ENCODE peak calls at places on chromosomes 3 and 15, in eight cellular contexts. One of them, this sample, is unnamed.

GRCh38 chr3:143266512-143266911 is 146.9 kb downstream of the CHST2 start:
- DNase-seq in upper lobe of left lung: no peak
- DNase-seq in choroid plexus epithelial cell: peak
- DNase-seq in tibial artery: peak
- DNase-seq in cardiac muscle cell: peak
- DNase-seq in uterus: no peak
- DNase-seq in GM12865: no peak
- DNase-seq in left ventricle myocardium inferior: no peak
- DNase-seq in this sample: no peak

GRCh38 chr3:33645060-33645841 is 72.8 kb downstream of the CLASP2 start:
- DNase-seq in upper lobe of left lung: no peak
- DNase-seq in choroid plexus epithelial cell: peak
- DNase-seq in tibial artery: no peak
- DNase-seq in cardiac muscle cell: peak
- DNase-seq in uterus: no peak
- DNase-seq in GM12865: no peak
- DNase-seq in left ventricle myocardium inferior: no peak
- DNase-seq in this sample: no peak

GRCh38 chr3:47416041-47416440 is 35.2 kb downstream of the PTPN23 start:
- DNase-seq in upper lobe of left lung: no peak
- DNase-seq in choroid plexus epithelial cell: no peak
- DNase-seq in tibial artery: no peak
- DNase-seq in cardiac muscle cell: no peak
- DNase-seq in uterus: no peak
- DNase-seq in GM12865: no peak
- DNase-seq in left ventricle myocardium inferior: no peak
- DNase-seq in this sample: no peak

GRCh38 chr15:71456812-71457211 is 341.5 kb downstream of the THSD4 start:
- DNase-seq in upper lobe of left lung: no peak
- DNase-seq in choroid plexus epithelial cell: no peak
- DNase-seq in tibial artery: no peak
- DNase-seq in cardiac muscle cell: no peak
- DNase-seq in uterus: no peak
- DNase-seq in GM12865: no peak
- DNase-seq in left ventricle myocardium inferior: no peak
- DNase-seq in this sample: no peak

GRCh38 chr3:138456961-138457862 is 22.8 kb downstream of the ESYT3 start:
- DNase-seq in upper lobe of left lung: peak
- DNase-seq in choroid plexus epithelial cell: no peak
- DNase-seq in tibial artery: no peak
- DNase-seq in cardiac muscle cell: no peak
- DNase-seq in uterus: no peak
- DNase-seq in GM12865: no peak
- DNase-seq in left ventricle myocardium inferior: no peak
- DNase-seq in this sample: no peak

GRCh38 chr3:37800022-37800493 is 61.6 kb upstream of the CTDSPL start:
- DNase-seq in upper lobe of left lung: no peak
- DNase-seq in choroid plexus epithelial cell: no peak
- DNase-seq in tibial artery: no peak
- DNase-seq in cardiac muscle cell: no peak
- DNase-seq in uterus: no peak
- DNase-seq in GM12865: peak
- DNase-seq in left ventricle myocardium inferior: no peak
- DNase-seq in this sample: no peak

GRCh38 chr3:27905625-27906024 is 183.5 kb upstream of the EOMES start:
- DNase-seq in upper lobe of left lung: no peak
- DNase-seq in choroid plexus epithelial cell: no peak
- DNase-seq in tibial artery: no peak
- DNase-seq in cardiac muscle cell: no peak
- DNase-seq in uterus: no peak
- DNase-seq in GM12865: no peak
- DNase-seq in left ventricle myocardium inferior: no peak
- DNase-seq in this sample: no peak

GRCh38 chr3:110881069-110881468 is 190.5 kb upstream of the NECTIN3 start:
- DNase-seq in upper lobe of left lung: no peak
- DNase-seq in choroid plexus epithelial cell: peak
- DNase-seq in tibial artery: no peak
- DNase-seq in cardiac muscle cell: peak
- DNase-seq in uterus: no peak
- DNase-seq in GM12865: peak
- DNase-seq in left ventricle myocardium inferior: peak
- DNase-seq in this sample: no peak

GRCh38 chr15:76340198-76340801 is 3.7 kb downstream of the ISL2 start:
- DNase-seq in upper lobe of left lung: no peak
- DNase-seq in choroid plexus epithelial cell: no peak
- DNase-seq in tibial artery: no peak
- DNase-seq in cardiac muscle cell: peak
- DNase-seq in uterus: no peak
- DNase-seq in GM12865: peak
- DNase-seq in left ventricle myocardium inferior: no peak
- DNase-seq in this sample: no peak

GRCh38 chr3:77795013-77795412 is 755.1 kb downstream of the ROBO2 start:
- DNase-seq in upper lobe of left lung: peak
- DNase-seq in choroid plexus epithelial cell: no peak
- DNase-seq in tibial artery: no peak
- DNase-seq in cardiac muscle cell: no peak
- DNase-seq in uterus: no peak
- DNase-seq in GM12865: no peak
- DNase-seq in left ventricle myocardium inferior: no peak
- DNase-seq in this sample: no peak

GRCh38 chr3:75294124-75294523 is 370.0 kb upstream of the FRG2C start:
- DNase-seq in upper lobe of left lung: peak
- DNase-seq in choroid plexus epithelial cell: peak
- DNase-seq in tibial artery: peak
- DNase-seq in cardiac muscle cell: peak
- DNase-seq in uterus: peak
- DNase-seq in GM12865: peak
- DNase-seq in left ventricle myocardium inferior: no peak
- DNase-seq in this sample: no peak

GRCh38 chr15:38038659-38039442 is 104.4 kb downstream of the TMCO5A start:
- DNase-seq in upper lobe of left lung: no peak
- DNase-seq in choroid plexus epithelial cell: peak
- DNase-seq in tibial artery: no peak
- DNase-seq in cardiac muscle cell: peak
- DNase-seq in uterus: no peak
- DNase-seq in GM12865: no peak
- DNase-seq in left ventricle myocardium inferior: no peak
- DNase-seq in this sample: no peak

GRCh38 chr3:190695225-190695624 is 167.3 kb downstream of the GMNC start:
- DNase-seq in upper lobe of left lung: no peak
- DNase-seq in choroid plexus epithelial cell: no peak
- DNase-seq in tibial artery: no peak
- DNase-seq in cardiac muscle cell: no peak
- DNase-seq in uterus: no peak
- DNase-seq in GM12865: no peak
- DNase-seq in left ventricle myocardium inferior: no peak
- DNase-seq in this sample: no peak

GRCh38 chr15:75900577-75900976 is 3.1 kb upstream of the FBXO22 start:
- DNase-seq in upper lobe of left lung: no peak
- DNase-seq in choroid plexus epithelial cell: no peak
- DNase-seq in tibial artery: no peak
- DNase-seq in cardiac muscle cell: no peak
- DNase-seq in uterus: no peak
- DNase-seq in GM12865: no peak
- DNase-seq in left ventricle myocardium inferior: no peak
- DNase-seq in this sample: no peak

GRCh38 chr15:74044267-74045110 is 37.9 kb downstream of the GOLGA6A start:
- DNase-seq in upper lobe of left lung: no peak
- DNase-seq in choroid plexus epithelial cell: no peak
- DNase-seq in tibial artery: peak
- DNase-seq in cardiac muscle cell: peak
- DNase-seq in uterus: peak
- DNase-seq in GM12865: no peak
- DNase-seq in left ventricle myocardium inferior: peak
- DNase-seq in this sample: no peak

GRCh38 chr15:51093488-51093864 is 1.2 kb downstream of the TNFAIP8L3 start:
- DNase-seq in upper lobe of left lung: no peak
- DNase-seq in choroid plexus epithelial cell: no peak
- DNase-seq in tibial artery: no peak
- DNase-seq in cardiac muscle cell: no peak
- DNase-seq in uterus: no peak
- DNase-seq in GM12865: no peak
- DNase-seq in left ventricle myocardium inferior: no peak
- DNase-seq in this sample: no peak

GRCh38 chr3:183897606-183898384 is 13.1 kb upstream of the PARL start:
- DNase-seq in upper lobe of left lung: no peak
- DNase-seq in choroid plexus epithelial cell: no peak
- DNase-seq in tibial artery: no peak
- DNase-seq in cardiac muscle cell: no peak
- DNase-seq in uterus: no peak
- DNase-seq in GM12865: peak
- DNase-seq in left ventricle myocardium inferior: no peak
- DNase-seq in this sample: no peak

GRCh38 chr15:101446527-101447167 is 42.9 kb downstream of the PCSK6 start:
- DNase-seq in upper lobe of left lung: no peak
- DNase-seq in choroid plexus epithelial cell: peak
- DNase-seq in tibial artery: no peak
- DNase-seq in cardiac muscle cell: no peak
- DNase-seq in uterus: no peak
- DNase-seq in GM12865: no peak
- DNase-seq in left ventricle myocardium inferior: no peak
- DNase-seq in this sample: no peak

GRCh38 chr3:132256984-132257383 is 60.2 kb upstream of the ACP3 start:
- DNase-seq in upper lobe of left lung: peak
- DNase-seq in choroid plexus epithelial cell: peak
- DNase-seq in tibial artery: no peak
- DNase-seq in cardiac muscle cell: peak
- DNase-seq in uterus: no peak
- DNase-seq in GM12865: no peak
- DNase-seq in left ventricle myocardium inferior: no peak
- DNase-seq in this sample: no peak
- TF ChIP-seq CTCF in upper lobe of left lung: no peak
- TF ChIP-seq CTCF in choroid plexus epithelial cell: peak
- TF ChIP-seq CTCF in tibial artery: no peak
- TF ChIP-seq CTCF in cardiac muscle cell: peak
- TF ChIP-seq CTCF in uterus: peak
- TF ChIP-seq CTCF in GM12865: no peak
- TF ChIP-seq CTCF in left ventricle myocardium inferior: peak
- TF ChIP-seq CTCF in this sample: peak

DNA sequence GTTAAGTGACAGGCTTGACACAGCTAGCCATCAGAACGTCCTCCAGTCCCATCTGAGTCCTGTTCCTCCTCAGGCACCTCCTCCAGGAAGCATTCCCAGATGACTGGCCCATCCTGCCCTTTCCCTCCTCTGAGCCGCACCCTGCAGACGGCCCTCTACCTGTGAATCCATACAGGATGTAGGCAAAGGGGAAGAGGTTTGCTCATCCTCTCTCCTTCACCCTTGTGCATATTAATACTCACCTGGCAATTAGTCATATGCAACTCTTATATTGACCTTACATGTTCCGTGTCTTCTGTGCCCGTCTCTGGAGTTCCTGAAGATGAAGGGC is 61.9 kb downstream of the SMAD3 start:
- DNase-seq in upper lobe of left lung: no peak
- DNase-seq in choroid plexus epithelial cell: no peak
- DNase-seq in tibial artery: peak
- DNase-seq in cardiac muscle cell: no peak
- DNase-seq in uterus: no peak
- DNase-seq in GM12865: no peak
- DNase-seq in left ventricle myocardium inferior: no peak
- DNase-seq in this sample: no peak
- TF ChIP-seq CTCF in upper lobe of left lung: no peak
- TF ChIP-seq CTCF in choroid plexus epithelial cell: no peak
- TF ChIP-seq CTCF in tibial artery: no peak
- TF ChIP-seq CTCF in cardiac muscle cell: no peak
- TF ChIP-seq CTCF in uterus: no peak
- TF ChIP-seq CTCF in GM12865: no peak
- TF ChIP-seq CTCF in left ventricle myocardium inferior: no peak
- TF ChIP-seq CTCF in this sample: no peak

GRCh38 chr3:31534036-31534435 is 1.3 kb downstream of the STT3B start:
- DNase-seq in upper lobe of left lung: no peak
- DNase-seq in choroid plexus epithelial cell: peak
- DNase-seq in tibial artery: no peak
- DNase-seq in cardiac muscle cell: peak
- DNase-seq in uterus: no peak
- DNase-seq in GM12865: peak
- DNase-seq in left ventricle myocardium inferior: no peak
- DNase-seq in this sample: no peak

GRCh38 chr3:31531992-31532586 is 636 bp upstream of the STT3B start:
- DNase-seq in upper lobe of left lung: peak
- DNase-seq in choroid plexus epithelial cell: peak
- DNase-seq in tibial artery: peak
- DNase-seq in cardiac muscle cell: peak
- DNase-seq in uterus: peak
- DNase-seq in GM12865: peak
- DNase-seq in left ventricle myocardium inferior: peak
- DNase-seq in this sample: peak

GRCh38 chr3:31531465-31531991 is 1.2 kb upstream of the STT3B start:
- DNase-seq in upper lobe of left lung: no peak
- DNase-seq in choroid plexus epithelial cell: no peak
- DNase-seq in tibial artery: no peak
- DNase-seq in cardiac muscle cell: no peak
- DNase-seq in uterus: no peak
- DNase-seq in GM12865: peak
- DNase-seq in left ventricle myocardium inferior: no peak
- DNase-seq in this sample: no peak

GRCh38 chr3:31532587-31533168 is at the start of gene STT3B:
- DNase-seq in upper lobe of left lung: peak
- DNase-seq in choroid plexus epithelial cell: peak
- DNase-seq in tibial artery: peak
- DNase-seq in cardiac muscle cell: peak
- DNase-seq in uterus: no peak
- DNase-seq in GM12865: peak
- DNase-seq in left ventricle myocardium inferior: peak
- DNase-seq in this sample: peak

DNA sequence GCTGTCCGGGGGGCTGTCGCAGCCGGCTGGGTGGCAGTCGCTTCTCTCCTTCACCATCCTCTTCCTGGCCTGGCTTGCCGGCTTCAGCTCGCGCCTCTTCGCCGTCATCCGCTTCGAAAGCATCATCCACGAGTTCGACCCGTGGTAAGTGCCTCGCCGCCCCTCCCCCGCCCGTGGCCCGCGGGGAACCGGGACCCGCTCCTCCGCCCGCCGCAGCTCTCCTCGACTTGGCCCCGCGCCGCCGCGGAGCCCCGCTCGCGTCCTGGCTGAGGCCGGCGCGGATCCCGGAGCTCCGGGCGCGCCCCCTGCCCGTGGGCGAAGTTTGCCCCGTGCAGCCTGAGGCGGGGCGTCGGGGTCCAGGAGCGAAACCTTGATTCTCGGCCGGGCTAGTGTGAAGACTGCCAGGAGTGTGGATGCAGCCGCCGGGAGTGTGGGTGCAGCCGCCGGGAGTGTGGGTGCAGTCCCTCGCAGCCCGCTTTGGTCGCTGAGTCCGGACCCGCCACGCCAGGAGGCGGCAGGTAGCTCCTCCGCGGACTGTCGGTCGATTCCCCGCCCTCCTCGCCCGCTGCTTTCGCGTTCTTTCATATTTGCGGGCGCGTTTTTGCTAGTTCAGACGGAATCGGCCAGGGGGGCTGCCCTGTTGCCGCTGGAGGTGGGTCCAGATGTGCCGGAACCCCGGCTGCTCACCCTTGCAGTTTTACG is 595 bp downstream of the STT3B start:
- DNase-seq in upper lobe of left lung: peak
- DNase-seq in choroid plexus epithelial cell: peak
- DNase-seq in tibial artery: peak
- DNase-seq in cardiac muscle cell: peak
- DNase-seq in uterus: peak
- DNase-seq in GM12865: peak
- DNase-seq in left ventricle myocardium inferior: peak
- DNase-seq in this sample: no peak
- TF ChIP-seq CTCF in upper lobe of left lung: no peak
- TF ChIP-seq CTCF in choroid plexus epithelial cell: peak
- TF ChIP-seq CTCF in tibial artery: no peak
- TF ChIP-seq CTCF in cardiac muscle cell: peak
- TF ChIP-seq CTCF in uterus: peak
- TF ChIP-seq CTCF in GM12865: peak
- TF ChIP-seq CTCF in left ventricle myocardium inferior: no peak
- TF ChIP-seq CTCF in this sample: peak

GRCh38 chr3:186789554-186790260 is 6.3 kb downstream of the EIF4A2 start:
- DNase-seq in upper lobe of left lung: no peak
- DNase-seq in choroid plexus epithelial cell: peak
- DNase-seq in tibial artery: no peak
- DNase-seq in cardiac muscle cell: no peak
- DNase-seq in uterus: no peak
- DNase-seq in GM12865: peak
- DNase-seq in left ventricle myocardium inferior: no peak
- DNase-seq in this sample: no peak
- TF ChIP-seq CTCF in upper lobe of left lung: no peak
- TF ChIP-seq CTCF in choroid plexus epithelial cell: no peak
- TF ChIP-seq CTCF in tibial artery: no peak
- TF ChIP-seq CTCF in cardiac muscle cell: no peak
- TF ChIP-seq CTCF in uterus: no peak
- TF ChIP-seq CTCF in GM12865: no peak
- TF ChIP-seq CTCF in left ventricle myocardium inferior: no peak
- TF ChIP-seq CTCF in this sample: no peak